ENCODE peak calls at places on chromosomes 5 and 9, in ten cellular contexts. One of them, this sample, is unnamed.

GRCh38 chr5:38681024-38681805 is 124.8 kb upstream of the LIFR start:
- DNase-seq in esophagus muscularis mucosa: no peak
- DNase-seq in MM.1S: no peak
- DNase-seq in left lung: no peak
- DNase-seq in CD8-positive, alpha-beta T cell: no peak
- DNase-seq in ovary: no peak
- DNase-seq in sigmoid colon: no peak
- DNase-seq in brain microvascular endothelial cell: no peak
- DNase-seq in small intestine: no peak
- DNase-seq in PC-9: no peak
- DNase-seq in this sample: no peak

GRCh38 chr5:33975846-33976245 is 8.6 kb downstream of the SLC45A2 start:
- DNase-seq in ovary: no peak
- DNase-seq in esophagus muscularis mucosa: no peak
- DNase-seq in MM.1S: no peak
- DNase-seq in small intestine: no peak
- DNase-seq in sigmoid colon: no peak
- DNase-seq in PC-9: no peak
- DNase-seq in CD8-positive, alpha-beta T cell: no peak
- DNase-seq in left lung: no peak
- DNase-seq in brain microvascular endothelial cell: no peak
- DNase-seq in this sample: no peak

GRCh38 chr9:74125916-74126315 is 371.2 kb upstream of the RORB start:
- DNase-seq in brain microvascular endothelial cell: no peak
- DNase-seq in PC-9: no peak
- DNase-seq in small intestine: no peak
- DNase-seq in esophagus muscularis mucosa: no peak
- DNase-seq in MM.1S: no peak
- DNase-seq in ovary: no peak
- DNase-seq in sigmoid colon: no peak
- DNase-seq in left lung: no peak
- DNase-seq in CD8-positive, alpha-beta T cell: no peak
- DNase-seq in this sample: no peak

GRCh38 chr9:98575379-98576346 is 133.1 kb downstream of the GABBR2 start:
- DNase-seq in sigmoid colon: no peak
- DNase-seq in brain microvascular endothelial cell: peak
- DNase-seq in ovary: no peak
- DNase-seq in left lung: no peak
- DNase-seq in esophagus muscularis mucosa: no peak
- DNase-seq in small intestine: no peak
- DNase-seq in CD8-positive, alpha-beta T cell: no peak
- DNase-seq in PC-9: peak
- DNase-seq in MM.1S: peak
- DNase-seq in this sample: no peak

GRCh38 chr5:124232517-124232916 is 513.9 kb downstream of the ZNF608 start:
- DNase-seq in CD8-positive, alpha-beta T cell: no peak
- DNase-seq in MM.1S: no peak
- DNase-seq in left lung: no peak
- DNase-seq in PC-9: no peak
- DNase-seq in brain microvascular endothelial cell: no peak
- DNase-seq in small intestine: no peak
- DNase-seq in sigmoid colon: no peak
- DNase-seq in ovary: no peak
- DNase-seq in esophagus muscularis mucosa: no peak
- DNase-seq in this sample: no peak

GRCh38 chr9:109254317-109254716 is 66.5 kb downstream of the EPB41L4B start:
- DNase-seq in left lung: no peak
- DNase-seq in ovary: no peak
- DNase-seq in MM.1S: no peak
- DNase-seq in small intestine: no peak
- DNase-seq in sigmoid colon: no peak
- DNase-seq in brain microvascular endothelial cell: peak
- DNase-seq in esophagus muscularis mucosa: no peak
- DNase-seq in PC-9: peak
- DNase-seq in CD8-positive, alpha-beta T cell: no peak
- DNase-seq in this sample: no peak

GRCh38 chr9:87370003-87370685 is 127.5 kb upstream of the DAPK1 start:
- DNase-seq in left lung: no peak
- DNase-seq in small intestine: no peak
- DNase-seq in esophagus muscularis mucosa: no peak
- DNase-seq in brain microvascular endothelial cell: no peak
- DNase-seq in sigmoid colon: no peak
- DNase-seq in CD8-positive, alpha-beta T cell: no peak
- DNase-seq in ovary: no peak
- DNase-seq in PC-9: no peak
- DNase-seq in MM.1S: no peak
- DNase-seq in this sample: no peak

GRCh38 chr5:96691503-96692303 is 29.5 kb downstream of the CAST start:
- DNase-seq in esophagus muscularis mucosa: no peak
- DNase-seq in ovary: no peak
- DNase-seq in MM.1S: no peak
- DNase-seq in left lung: no peak
- DNase-seq in brain microvascular endothelial cell: no peak
- DNase-seq in CD8-positive, alpha-beta T cell: no peak
- DNase-seq in small intestine: peak
- DNase-seq in sigmoid colon: no peak
- DNase-seq in PC-9: no peak
- DNase-seq in this sample: no peak

GRCh38 chr9:2262809-2263510 is 247.8 kb downstream of the SMARCA2 start:
- DNase-seq in left lung: no peak
- DNase-seq in ovary: no peak
- DNase-seq in MM.1S: no peak
- DNase-seq in brain microvascular endothelial cell: no peak
- DNase-seq in esophagus muscularis mucosa: no peak
- DNase-seq in CD8-positive, alpha-beta T cell: no peak
- DNase-seq in sigmoid colon: no peak
- DNase-seq in PC-9: no peak
- DNase-seq in small intestine: no peak
- DNase-seq in this sample: no peak

GRCh38 chr9:2261421-2262103 is 246.4 kb downstream of the SMARCA2 start:
- DNase-seq in ovary: no peak
- DNase-seq in brain microvascular endothelial cell: no peak
- DNase-seq in esophagus muscularis mucosa: no peak
- DNase-seq in left lung: no peak
- DNase-seq in PC-9: no peak
- DNase-seq in small intestine: no peak
- DNase-seq in sigmoid colon: no peak
- DNase-seq in MM.1S: no peak
- DNase-seq in CD8-positive, alpha-beta T cell: no peak
- DNase-seq in this sample: no peak

GRCh38 chr9:2262371-2262770 is 247.2 kb downstream of the SMARCA2 start:
- DNase-seq in brain microvascular endothelial cell: no peak
- DNase-seq in ovary: no peak
- DNase-seq in small intestine: no peak
- DNase-seq in esophagus muscularis mucosa: no peak
- DNase-seq in PC-9: no peak
- DNase-seq in left lung: no peak
- DNase-seq in MM.1S: no peak
- DNase-seq in CD8-positive, alpha-beta T cell: no peak
- DNase-seq in sigmoid colon: no peak
- DNase-seq in this sample: no peak

GRCh38 chr9:2263665-2264064 is 248.5 kb downstream of the SMARCA2 start:
- DNase-seq in sigmoid colon: no peak
- DNase-seq in PC-9: no peak
- DNase-seq in small intestine: no peak
- DNase-seq in CD8-positive, alpha-beta T cell: no peak
- DNase-seq in ovary: no peak
- DNase-seq in left lung: no peak
- DNase-seq in MM.1S: no peak
- DNase-seq in brain microvascular endothelial cell: no peak
- DNase-seq in esophagus muscularis mucosa: no peak
- DNase-seq in this sample: no peak

DNA sequence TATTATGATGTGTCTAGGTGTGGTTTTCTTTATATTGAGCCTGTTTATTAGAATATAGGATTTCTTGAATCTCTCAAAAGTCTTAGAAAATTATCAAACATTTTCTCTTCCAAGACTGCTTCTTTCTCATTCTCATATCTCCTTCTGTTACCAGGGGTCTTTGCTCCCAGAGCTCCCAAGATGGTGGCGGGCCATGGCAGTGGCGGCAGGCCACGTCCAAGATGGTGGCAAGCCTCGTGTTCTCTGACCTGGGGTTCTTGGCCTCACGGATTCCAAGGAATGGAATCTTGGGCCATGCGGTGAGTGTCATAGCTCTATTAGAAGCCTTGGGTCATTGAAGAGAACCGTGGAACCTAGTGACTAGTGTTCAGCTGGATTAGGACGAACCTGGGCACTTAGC is 248.9 kb downstream of the SMARCA2 start:
- DNase-seq in ovary: no peak
- DNase-seq in left lung: no peak
- DNase-seq in PC-9: no peak
- DNase-seq in CD8-positive, alpha-beta T cell: no peak
- DNase-seq in small intestine: no peak
- DNase-seq in MM.1S: no peak
- DNase-seq in brain microvascular endothelial cell: no peak
- DNase-seq in sigmoid colon: no peak
- DNase-seq in esophagus muscularis mucosa: no peak
- DNase-seq in this sample: no peak
- H3K4me3 ChIP-seq in ovary: no peak
- H3K4me3 ChIP-seq in left lung: no peak
- H3K4me3 ChIP-seq in PC-9: no peak
- H3K4me3 ChIP-seq in CD8-positive, alpha-beta T cell: no peak
- H3K4me3 ChIP-seq in small intestine: no peak
- H3K4me3 ChIP-seq in MM.1S: no peak
- H3K4me3 ChIP-seq in brain microvascular endothelial cell: no peak
- H3K4me3 ChIP-seq in sigmoid colon: no peak
- H3K4me3 ChIP-seq in esophagus muscularis mucosa: no peak
- H3K4me3 ChIP-seq in this sample: no peak

GRCh38 chr5:35884125-35884788 is 27.6 kb downstream of the IL7R start:
- DNase-seq in MM.1S: peak
- DNase-seq in small intestine: no peak
- DNase-seq in esophagus muscularis mucosa: no peak
- DNase-seq in PC-9: peak
- DNase-seq in ovary: no peak
- DNase-seq in left lung: no peak
- DNase-seq in brain microvascular endothelial cell: peak
- DNase-seq in CD8-positive, alpha-beta T cell: no peak
- DNase-seq in sigmoid colon: no peak
- DNase-seq in this sample: no peak
- H3K27ac ChIP-seq in MM.1S: no peak
- H3K27ac ChIP-seq in small intestine: no peak
- H3K27ac ChIP-seq in esophagus muscularis mucosa: no peak
- H3K27ac ChIP-seq in PC-9: peak
- H3K27ac ChIP-seq in ovary: no peak
- H3K27ac ChIP-seq in left lung: peak
- H3K27ac ChIP-seq in brain microvascular endothelial cell: peak
- H3K27ac ChIP-seq in CD8-positive, alpha-beta T cell: no peak
- H3K27ac ChIP-seq in sigmoid colon: no peak
- H3K27ac ChIP-seq in this sample: no peak

GRCh38 chr9:17813798-17814197 is 234.9 kb downstream of the SH3GL2 start:
- DNase-seq in small intestine: no peak
- DNase-seq in sigmoid colon: no peak
- DNase-seq in PC-9: no peak
- DNase-seq in CD8-positive, alpha-beta T cell: no peak
- DNase-seq in MM.1S: no peak
- DNase-seq in brain microvascular endothelial cell: no peak
- DNase-seq in left lung: no peak
- DNase-seq in esophagus muscularis mucosa: no peak
- DNase-seq in ovary: no peak
- DNase-seq in this sample: no peak

GRCh38 chr9:17810293-17810692 is 231.4 kb downstream of the SH3GL2 start:
- DNase-seq in left lung: no peak
- DNase-seq in small intestine: no peak
- DNase-seq in MM.1S: no peak
- DNase-seq in brain microvascular endothelial cell: no peak
- DNase-seq in esophagus muscularis mucosa: no peak
- DNase-seq in ovary: no peak
- DNase-seq in sigmoid colon: no peak
- DNase-seq in PC-9: no peak
- DNase-seq in CD8-positive, alpha-beta T cell: no peak
- DNase-seq in this sample: no peak

GRCh38 chr9:17807670-17808282 is 228.9 kb downstream of the SH3GL2 start:
- DNase-seq in esophagus muscularis mucosa: peak
- DNase-seq in sigmoid colon: no peak
- DNase-seq in CD8-positive, alpha-beta T cell: no peak
- DNase-seq in ovary: no peak
- DNase-seq in small intestine: peak
- DNase-seq in brain microvascular endothelial cell: no peak
- DNase-seq in MM.1S: no peak
- DNase-seq in PC-9: no peak
- DNase-seq in left lung: no peak
- DNase-seq in this sample: no peak

DNA sequence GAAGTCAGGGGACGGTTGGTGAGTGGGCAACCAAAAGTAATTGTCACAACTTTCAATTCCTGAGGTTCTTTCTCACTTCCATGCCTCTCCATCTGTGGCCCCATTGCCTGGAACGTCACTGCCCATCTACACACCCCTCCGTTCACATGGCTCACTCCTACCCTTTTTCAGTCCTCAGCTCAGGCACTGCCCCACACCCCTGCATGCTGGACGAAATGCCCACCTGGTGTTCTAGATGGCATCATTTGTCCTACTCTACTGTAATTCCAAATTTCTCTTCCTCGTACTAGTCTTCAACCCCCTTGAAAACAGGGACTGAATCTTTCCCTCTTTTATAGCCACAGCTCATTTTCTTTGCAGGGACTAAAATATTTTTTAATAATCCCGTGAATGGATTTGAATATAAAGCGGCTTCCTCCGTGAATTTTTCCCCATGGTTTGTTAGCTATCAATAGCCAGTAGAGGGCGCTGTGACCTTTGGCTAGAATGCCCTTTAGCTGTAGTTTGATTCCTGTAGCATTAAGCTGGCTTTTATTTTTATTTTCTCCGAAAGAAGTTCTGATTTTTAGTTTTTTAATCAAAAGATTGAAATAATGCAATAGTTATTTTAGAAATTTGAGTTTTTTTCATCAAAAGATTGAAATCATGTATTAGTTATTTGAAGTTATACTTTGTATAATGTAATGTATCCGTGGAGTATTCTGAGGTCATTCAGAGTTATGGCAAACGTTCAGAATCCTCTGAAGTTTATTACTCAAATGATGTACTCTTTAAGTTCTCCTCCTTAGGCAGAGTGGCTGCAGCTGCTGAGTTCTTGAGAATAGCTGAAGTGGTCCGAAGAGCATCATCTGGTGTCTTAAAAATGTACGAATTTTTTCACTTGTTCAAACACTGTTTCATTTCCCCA is 232.1 kb downstream of the SH3GL2 start:
- DNase-seq in esophagus muscularis mucosa: no peak
- DNase-seq in PC-9: no peak
- DNase-seq in sigmoid colon: peak
- DNase-seq in left lung: peak
- DNase-seq in MM.1S: peak
- DNase-seq in small intestine: peak
- DNase-seq in ovary: peak
- DNase-seq in CD8-positive, alpha-beta T cell: no peak
- DNase-seq in brain microvascular endothelial cell: peak
- DNase-seq in this sample: no peak
- H3K4me3 ChIP-seq in esophagus muscularis mucosa: peak
- H3K4me3 ChIP-seq in PC-9: no peak
- H3K4me3 ChIP-seq in sigmoid colon: no peak
- H3K4me3 ChIP-seq in left lung: no peak
- H3K4me3 ChIP-seq in MM.1S: no peak
- H3K4me3 ChIP-seq in small intestine: no peak
- H3K4me3 ChIP-seq in ovary: no peak
- H3K4me3 ChIP-seq in CD8-positive, alpha-beta T cell: no peak
- H3K4me3 ChIP-seq in brain microvascular endothelial cell: no peak
- H3K4me3 ChIP-seq in this sample: no peak

GRCh38 chr5:10509593-10509992 is 54.3 kb upstream of the ANKRD33B start:
- DNase-seq in ovary: no peak
- DNase-seq in sigmoid colon: no peak
- DNase-seq in brain microvascular endothelial cell: no peak
- DNase-seq in PC-9: no peak
- DNase-seq in MM.1S: no peak
- DNase-seq in CD8-positive, alpha-beta T cell: no peak
- DNase-seq in esophagus muscularis mucosa: no peak
- DNase-seq in left lung: no peak
- DNase-seq in small intestine: no peak
- DNase-seq in this sample: no peak

GRCh38 chr5:10506535-10506934 is 57.3 kb upstream of the ANKRD33B start:
- DNase-seq in sigmoid colon: no peak
- DNase-seq in small intestine: no peak
- DNase-seq in esophagus muscularis mucosa: no peak
- DNase-seq in MM.1S: no peak
- DNase-seq in brain microvascular endothelial cell: no peak
- DNase-seq in ovary: no peak
- DNase-seq in CD8-positive, alpha-beta T cell: no peak
- DNase-seq in left lung: no peak
- DNase-seq in PC-9: no peak
- DNase-seq in this sample: no peak

GRCh38 chr5:10505517-10506095 is 58.3 kb upstream of the ANKRD33B start:
- DNase-seq in brain microvascular endothelial cell: no peak
- DNase-seq in MM.1S: no peak
- DNase-seq in ovary: no peak
- DNase-seq in small intestine: no peak
- DNase-seq in left lung: no peak
- DNase-seq in CD8-positive, alpha-beta T cell: no peak
- DNase-seq in PC-9: no peak
- DNase-seq in sigmoid colon: no peak
- DNase-seq in esophagus muscularis mucosa: no peak
- DNase-seq in this sample: no peak

GRCh38 chr5:10503997-10504761 is 59.7 kb upstream of the ANKRD33B start:
- DNase-seq in CD8-positive, alpha-beta T cell: no peak
- DNase-seq in sigmoid colon: no peak
- DNase-seq in ovary: no peak
- DNase-seq in left lung: no peak
- DNase-seq in esophagus muscularis mucosa: no peak
- DNase-seq in MM.1S: no peak
- DNase-seq in small intestine: peak
- DNase-seq in brain microvascular endothelial cell: no peak
- DNase-seq in PC-9: no peak
- DNase-seq in this sample: no peak

GRCh38 chr5:10507575-10508024 is 56.3 kb upstream of the ANKRD33B start:
- DNase-seq in ovary: no peak
- DNase-seq in left lung: no peak
- DNase-seq in brain microvascular endothelial cell: no peak
- DNase-seq in sigmoid colon: no peak
- DNase-seq in MM.1S: no peak
- DNase-seq in esophagus muscularis mucosa: no peak
- DNase-seq in PC-9: peak
- DNase-seq in CD8-positive, alpha-beta T cell: no peak
- DNase-seq in small intestine: peak
- DNase-seq in this sample: no peak
- H3K27ac ChIP-seq in ovary: no peak
- H3K27ac ChIP-seq in left lung: no peak
- H3K27ac ChIP-seq in brain microvascular endothelial cell: no peak
- H3K27ac ChIP-seq in sigmoid colon: no peak
- H3K27ac ChIP-seq in MM.1S: no peak
- H3K27ac ChIP-seq in esophagus muscularis mucosa: no peak
- H3K27ac ChIP-seq in PC-9: peak
- H3K27ac ChIP-seq in CD8-positive, alpha-beta T cell: no peak
- H3K27ac ChIP-seq in small intestine: no peak
- H3K27ac ChIP-seq in this sample: no peak

This sample was measured in kidney.